ENCODE peak calls at places on chromosomes 3 and 15, in nine cellular contexts. W is body of pancreas; X is ovary; T is CD8-positive, alpha-beta memory T cell; J is Panc1; C is lung; F is PC-3; S is AG04450; Q is aorta. H is an unnamed sample. For H3K9me3, the result is how much of the 10 kb centered on the place peaks cover.

GRCh38 chr3:167559922-167560321 is 86.1 kb upstream of the SERPINI2 start:
- DNase-seq in W (no peak), X (no peak), T (no peak), J (no peak), C (no peak), F (no peak), S (no peak), Q (no peak), H (no peak)

GRCh38 chr3:57097536-57097935 is 37.1 kb downstream of the SPATA12 start:
- DNase-seq in W (no peak), X (no peak), T (no peak), J (no peak), C (no peak), F (no peak), S (no peak), Q (no peak), H (no peak)

GRCh38 chr3:13420817-13421755 is 964 bp upstream of the NUP210 start:
- DNase-seq in W (no peak), X (no peak), T (peak), J (no peak), C (peak), F (no peak), S (no peak), Q (peak), H (no peak)

GRCh38 chr3:48492461-48493202 is 11.3 kb downstream of the SHISA5 start:
- DNase-seq in W (no peak), X (no peak), T (no peak), J (no peak), C (no peak), F (no peak), S (no peak), Q (no peak), H (no peak)

GRCh38 chr3:56086355-56086754 is 381.9 kb downstream of the ERC2 start:
- DNase-seq in W (no peak), X (no peak), T (no peak), J (no peak), C (no peak), F (no peak), S (no peak), Q (no peak), H (no peak)

GRCh38 chr3:146104068-146104467 is 56.9 kb downstream of the PLOD2 start:
- DNase-seq in W (no peak), X (no peak), T (no peak), J (no peak), C (no peak), F (no peak), S (no peak), Q (no peak), H (no peak)

GRCh38 chr3:129016366-129016724 is 15.2 kb downstream of the EFCC1 start:
- DNase-seq in W (no peak), X (no peak), T (peak), J (no peak), C (no peak), F (peak), S (no peak), Q (no peak), H (no peak)

GRCh38 chr3:89227218-89227617 is 119.8 kb downstream of the EPHA3 start:
- DNase-seq in W (no peak), X (no peak), T (no peak), J (no peak), C (no peak), F (peak), S (peak), Q (no peak), H (no peak)

GRCh38 chr15:39016706-39017105 is 452.1 kb upstream of the RASGRP1 start:
- DNase-seq in W (no peak), X (no peak), T (no peak), J (no peak), C (no peak), F (no peak), S (no peak), Q (no peak), H (no peak)

GRCh38 chr15:98830034-98830634 is 177.5 kb downstream of the PGPEP1L start:
- DNase-seq in W (no peak), X (no peak), T (no peak), J (no peak), C (no peak), F (no peak), S (no peak), Q (no peak), H (no peak)

GRCh38 chr3:153043729-153044314 is 118.2 kb upstream of the RAP2B start:
- DNase-seq in W (no peak), X (no peak), T (no peak), J (no peak), C (no peak), F (peak), S (no peak), Q (no peak), H (no peak)

GRCh38 chr3:196135693-196136639 is 54.1 kb upstream of the TFRC start:
- DNase-seq in W (no peak), X (peak), T (no peak), J (no peak), C (peak), F (peak), S (no peak), Q (no peak), H (no peak)

GRCh38 chr3:170520996-170521395 is 64.9 kb downstream of the SLC7A14 start:
- DNase-seq in W (no peak), X (no peak), T (no peak), J (no peak), C (no peak), F (peak), S (no peak), Q (no peak), H (no peak)

GRCh38 chr3:24315991-24316390 is 178.7 kb downstream of the THRB start:
- DNase-seq in W (no peak), X (no peak), T (no peak), J (no peak), C (no peak), F (peak), S (no peak), Q (no peak), H (no peak)

GRCh38 chr3:190172751-190173150 is 52.1 kb upstream of the P3H2 start:
- DNase-seq in W (no peak), X (no peak), T (no peak), J (no peak), C (no peak), F (peak), S (no peak), Q (no peak), H (no peak)
- H3K27ac ChIP-seq in W (no peak), X (no peak), T (no peak), J (no peak), C (no peak), F (no peak), S (no peak), Q (no peak), H (no peak)

GRCh38 chr15:25067725-25068309 is 113.0 kb downstream of the SNRPN start:
- DNase-seq in W (no peak), X (no peak), T (no peak), J (no peak), C (no peak), F (no peak), S (no peak), Q (no peak), H (no peak)

GRCh38 chr15:25065876-25066275 is 111.1 kb downstream of the SNRPN start:
- DNase-seq in W (peak), X (no peak), T (no peak), J (no peak), C (no peak), F (no peak), S (no peak), Q (no peak), H (no peak)

GRCh38 chr15:25062551-25063430 is 108.0 kb downstream of the SNRPN start:
- DNase-seq in W (peak), X (no peak), T (peak), J (no peak), C (no peak), F (no peak), S (no peak), Q (no peak), H (no peak)

GRCh38 chr15:25066708-25067107 is 111.9 kb downstream of the SNRPN start:
- DNase-seq in W (no peak), X (no peak), T (no peak), J (no peak), C (no peak), F (no peak), S (no peak), Q (no peak), H (no peak)

DNA sequence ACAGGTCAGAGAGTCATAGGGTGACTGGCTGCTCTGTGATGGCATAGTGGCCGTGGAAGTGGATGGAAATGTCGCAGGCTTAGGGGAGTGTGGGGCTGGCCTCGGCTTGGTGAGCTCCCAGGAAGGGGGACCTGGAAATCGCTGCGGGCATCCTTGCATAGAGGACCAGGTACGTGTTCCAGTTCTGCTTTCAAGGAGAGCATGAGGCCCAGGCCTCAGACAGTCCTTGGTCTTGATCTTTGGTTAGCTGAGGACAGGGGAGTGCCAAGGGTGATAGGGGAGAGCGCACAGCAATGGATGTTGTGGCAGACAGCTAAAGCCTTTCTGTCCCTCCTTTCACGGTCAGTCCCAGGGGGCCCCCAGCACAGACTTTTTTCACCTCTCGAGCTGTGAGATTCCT is 110.5 kb downstream of the SNRPN start:
- DNase-seq in W (peak), X (no peak), T (no peak), J (no peak), C (no peak), F (no peak), S (no peak), Q (no peak), H (no peak)
- H3K9me3 ChIP-seq in W (half or more), X (half or more), T (half or more), J (half or more), C (under half), F (half or more), S (half or more), Q (half or more), H (under half)

DNA sequence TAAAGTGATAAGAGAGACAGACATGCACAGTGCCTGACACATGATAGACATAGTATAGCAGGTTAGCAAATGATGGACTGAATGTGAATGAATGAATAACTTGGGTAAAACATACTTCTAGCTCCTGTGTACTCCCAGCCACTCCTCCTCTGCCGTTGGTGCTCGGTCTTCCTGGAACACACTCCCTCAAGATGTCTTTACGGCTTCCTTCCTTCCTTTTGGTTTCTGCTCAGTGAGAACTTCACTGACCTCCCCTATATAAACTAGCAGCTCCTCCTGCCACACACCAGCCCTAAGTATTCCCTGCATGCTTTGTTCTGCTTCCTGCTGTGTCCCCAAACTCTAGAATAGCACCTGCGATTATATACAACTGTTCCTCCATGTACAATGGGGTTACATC is 50.2 kb downstream of the RAD54L2 start:
- DNase-seq in W (no peak), X (no peak), T (no peak), J (no peak), C (no peak), F (no peak), S (no peak), Q (no peak), H (no peak)
- H3K4me3 ChIP-seq in W (no peak), X (no peak), T (no peak), J (no peak), C (no peak), F (no peak), S (no peak), Q (no peak), H (no peak)

GRCh38 chr3:184092199-184092598 is 4.7 kb upstream of the HTR3E start:
- DNase-seq in W (no peak), X (no peak), T (no peak), J (no peak), C (no peak), F (no peak), S (no peak), Q (no peak), H (no peak)

GRCh38 chr3:184099806-184100686 is 3.2 kb downstream of the HTR3E start:
- DNase-seq in W (no peak), X (no peak), T (no peak), J (no peak), C (no peak), F (no peak), S (no peak), Q (no peak), H (no peak)

GRCh38 chr3:184096811-184097378 is at the start of gene HTR3E:
- DNase-seq in W (no peak), X (no peak), T (no peak), J (no peak), C (no peak), F (no peak), S (no peak), Q (no peak), H (no peak)
- H3K27ac ChIP-seq in W (no peak), X (no peak), T (no peak), J (no peak), C (no peak), F (no peak), S (no peak), Q (no peak), H (no peak)

GRCh38 chr3:52931328-52931727 is 34.0 kb upstream of the STIMATE start:
- DNase-seq in W (no peak), X (no peak), T (no peak), J (no peak), C (no peak), F (no peak), S (no peak), Q (no peak), H (no peak)

GRCh38 chr3:52926556-52926955 is 29.2 kb upstream of the STIMATE start:
- DNase-seq in W (no peak), X (no peak), T (no peak), J (no peak), C (no peak), F (no peak), S (no peak), Q (no peak), H (no peak)

GRCh38 chr3:52930748-52931147 is 33.4 kb upstream of the STIMATE start:
- DNase-seq in W (no peak), X (no peak), T (no peak), J (no peak), C (no peak), F (no peak), S (no peak), Q (no peak), H (no peak)

GRCh38 chr3:52920872-52921271 is 23.5 kb upstream of the STIMATE start:
- DNase-seq in W (no peak), X (no peak), T (no peak), J (no peak), C (no peak), F (no peak), S (no peak), Q (no peak), H (no peak)

GRCh38 chr3:52925405-52926313 is 28.3 kb upstream of the STIMATE start:
- DNase-seq in W (no peak), X (no peak), T (no peak), J (no peak), C (no peak), F (no peak), S (no peak), Q (no peak), H (no peak)
- H3K9me3 ChIP-seq in W (under half), X (under half), T (under half), J (under half), C (under half), F (under half), S (under half), Q (under half), H (under half)

DNA sequence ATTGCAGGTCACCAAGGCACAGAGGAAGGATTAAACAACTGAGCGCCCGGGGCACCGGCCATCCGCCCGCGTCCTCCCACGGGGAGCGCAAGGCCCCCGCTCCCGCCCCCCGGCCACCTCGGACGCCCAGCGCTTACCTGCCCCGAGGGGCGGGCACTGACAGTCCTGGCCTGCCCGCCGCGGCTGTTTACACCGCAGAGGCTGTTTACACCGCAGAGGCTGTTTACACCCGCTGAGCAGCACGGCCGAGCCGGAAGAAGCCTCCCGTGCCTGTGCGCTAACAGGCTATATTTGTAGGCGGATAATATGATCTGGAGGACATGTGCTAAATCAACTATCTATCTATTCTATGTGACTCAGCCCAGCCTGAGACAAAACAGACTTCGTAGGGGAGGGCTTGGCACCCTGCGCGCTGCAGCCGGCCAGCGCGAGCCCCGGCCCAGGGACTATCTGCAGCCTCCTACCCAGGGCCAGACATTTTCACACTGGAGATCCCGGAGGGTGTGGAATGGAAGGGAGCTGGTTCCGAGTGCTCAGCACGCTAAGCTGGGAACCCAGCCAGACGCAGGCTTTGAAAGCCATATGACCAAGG is at the start of gene LRRC2:
- DNase-seq in W (peak), X (peak), T (peak), J (no peak), C (no peak), F (peak), S (peak), Q (no peak), H (peak)
- H3K4me3 ChIP-seq in W (peak), X (peak), T (peak), J (peak), C (peak), F (peak), S (peak), Q (no peak), H (peak)

H was measured in heart right ventricle.